ENCODE peak calls at places on chromosomes 7 and 10, in five cellular contexts. T is omental fat pad, Y is AG10803, A is ovary, W is astrocyte of the spinal cord. I is an unnamed sample.
A peak's percentile ranks its signal among the peaks of the same experiment; 100 is the strongest.

GRCh38 chr10:69361303-69361614 is 55.5 kb downstream of the TACR2 start:
- DNase-seq in W (no peak), Y (no peak), A (no peak), T (no peak), I (no peak)

GRCh38 chr10:49072166-49072885 is 43.0 kb downstream of the VSTM4 start:
- DNase-seq in T (no peak), W (no peak), Y (no peak), A (no peak), I (no peak)

GRCh38 chr10:57367412-57367811 is 900.3 kb downstream of the IPMK start:
- DNase-seq in W (no peak), Y (no peak), T (no peak), A (no peak), I (no peak)

GRCh38 chr7:123460616-123461015 is 73.8 kb downstream of the IQUB start:
- DNase-seq in T (no peak), Y (peak; percentile 10), A (no peak), W (peak; percentile 90), I (no peak)

GRCh38 chr7:150715293-150715692 is 1.1 kb upstream of the GIMAP1 start:
- DNase-seq in Y (no peak), W (no peak), T (no peak), A (no peak), I (peak; percentile 49)

GRCh38 chr7:44167920-44168319 is 21.3 kb downstream of the GCK start:
- DNase-seq in T (no peak), Y (no peak), W (no peak), A (no peak), I (no peak)

GRCh38 chr7:102264367-102264891 is 22.2 kb upstream of the SH2B2 start:
- DNase-seq in T (no peak), Y (no peak), W (no peak), A (no peak), I (no peak)

GRCh38 chr7:144513332-144513731 is 109.8 kb upstream of the NOBOX start:
- DNase-seq in T (no peak), W (no peak), Y (no peak), A (no peak), I (peak; percentile 5)

GRCh38 chr7:112572669-112573301 is 92.0 kb downstream of the LSMEM1 start:
- DNase-seq in Y (no peak), T (no peak), A (no peak), W (no peak), I (no peak)

GRCh38 chr10:99854860-99855259 is 72.4 kb downstream of the ABCC2 start:
- DNase-seq in Y (peak; percentile 85), W (peak; percentile 85), T (no peak), A (peak; percentile 37), I (no peak)

GRCh38 chr7:139566075-139566474 is 42.6 kb downstream of the CLEC2L start:
- DNase-seq in A (no peak), T (no peak), W (no peak), Y (no peak), I (no peak)

GRCh38 chr10:132189810-132190422 is 3.2 kb downstream of the DPYSL4 start:
- DNase-seq in Y (no peak), T (no peak), W (no peak), A (no peak), I (no peak)
- TF ChIP-seq CTCF in Y (no peak), T (no peak), W (no peak), A (no peak), I (no peak)

GRCh38 chr10:24277277-24277676 is 68.3 kb downstream of the KIAA1217 start:
- DNase-seq in W (no peak), A (no peak), T (no peak), Y (no peak), I (no peak)

GRCh38 chr10:24279166-24279565 is 70.2 kb downstream of the KIAA1217 start:
- DNase-seq in Y (no peak), A (no peak), W (no peak), T (no peak), I (no peak)

GRCh38 chr10:24277771-24278518 is 69.0 kb downstream of the KIAA1217 start:
- DNase-seq in A (no peak), W (peak; percentile 34), Y (no peak), T (no peak), I (no peak)

GRCh38 chr10:24278519-24278889 is 69.6 kb downstream of the KIAA1217 start:
- DNase-seq in A (no peak), T (no peak), W (no peak), Y (no peak), I (no peak)
- TF ChIP-seq CTCF in A (no peak), T (no peak), W (no peak), Y (no peak), I (no peak)

DNA sequence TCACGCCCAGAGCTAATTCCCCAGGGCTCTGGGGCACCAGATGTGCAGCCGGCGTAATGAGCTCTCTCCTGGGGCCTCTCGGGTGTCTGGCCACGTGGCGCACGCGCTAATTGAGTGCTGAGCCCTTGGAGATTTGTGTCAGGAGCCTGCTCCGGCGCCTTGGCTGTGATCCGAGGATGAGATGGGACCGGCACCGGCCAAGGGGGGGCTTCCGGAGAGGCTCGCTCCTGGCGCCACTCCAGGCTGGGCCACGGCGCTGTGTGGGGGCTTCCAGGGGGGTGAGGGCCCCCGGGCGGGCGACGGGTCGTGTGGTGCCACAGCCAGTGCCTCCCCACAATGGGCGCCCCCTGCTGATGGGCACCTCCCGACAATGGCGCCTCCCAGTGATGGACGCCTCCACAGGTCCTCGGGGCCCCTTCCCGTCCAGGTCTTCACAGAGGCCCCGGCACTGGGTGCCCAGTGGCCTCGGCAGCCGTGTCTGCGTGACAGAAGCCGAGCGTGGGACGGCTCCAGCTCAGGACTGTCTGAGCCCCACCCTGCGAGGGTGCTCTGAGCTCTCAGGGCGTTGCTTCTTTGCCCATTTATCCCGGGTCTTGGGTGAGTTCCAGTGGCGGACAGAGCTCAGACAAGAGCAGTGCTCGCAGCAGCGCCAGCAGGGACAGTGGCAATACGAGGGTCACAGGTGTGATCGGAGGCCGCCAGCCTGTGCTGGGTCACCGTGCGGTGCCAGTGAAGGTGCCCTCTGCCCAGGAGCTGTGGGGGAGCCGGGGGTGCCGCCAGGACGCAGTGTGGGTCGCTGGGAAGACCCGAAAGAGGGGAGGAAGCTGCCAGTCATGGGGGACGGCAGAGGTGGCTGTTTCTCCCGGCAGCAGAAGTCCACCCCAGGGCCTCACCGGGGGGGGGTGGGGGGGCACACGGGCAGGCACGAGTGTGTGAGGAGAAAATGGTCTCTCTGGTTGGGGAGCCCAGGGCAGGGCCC is 8.2 kb upstream of the NKX6-2 start:
- DNase-seq in T (no peak), A (no peak), Y (peak; percentile 4), W (no peak), I (no peak)
- TF ChIP-seq CTCF in T (no peak), A (no peak), Y (no peak), W (no peak), I (no peak)

GRCh38 chr10:55191236-55191860 is 390.3 kb upstream of the PCDH15 start:
- DNase-seq in W (no peak), T (no peak), Y (no peak), A (no peak), I (no peak)
- TF ChIP-seq CTCF in W (no peak), T (no peak), Y (no peak), A (no peak), I (no peak)

DNA sequence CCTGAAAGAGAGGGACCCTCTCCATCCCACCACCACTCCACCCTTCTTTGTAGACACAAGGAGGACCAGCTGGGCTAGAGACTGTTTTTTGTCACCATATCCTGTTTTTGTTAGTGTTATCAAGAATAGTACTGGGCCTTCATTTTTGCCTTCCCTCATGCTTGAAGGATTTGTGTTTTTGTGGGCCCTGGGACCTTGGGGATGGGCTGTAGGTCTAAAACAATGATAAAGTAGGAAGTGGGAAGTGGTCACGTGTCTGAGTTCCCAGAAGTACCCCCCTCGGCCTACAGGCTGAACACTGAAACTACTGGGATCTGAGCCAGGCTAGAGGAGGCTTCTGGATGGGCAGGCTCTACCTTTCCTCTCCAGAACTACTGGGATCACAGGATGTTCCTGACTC is 8.9 kb downstream of the AGFG2 start:
- DNase-seq in W (peak; percentile 34), A (peak; percentile 61), Y (no peak), T (no peak), I (no peak)
- TF ChIP-seq CTCF in W (no peak), A (no peak), Y (no peak), T (no peak), I (no peak)

DNA sequence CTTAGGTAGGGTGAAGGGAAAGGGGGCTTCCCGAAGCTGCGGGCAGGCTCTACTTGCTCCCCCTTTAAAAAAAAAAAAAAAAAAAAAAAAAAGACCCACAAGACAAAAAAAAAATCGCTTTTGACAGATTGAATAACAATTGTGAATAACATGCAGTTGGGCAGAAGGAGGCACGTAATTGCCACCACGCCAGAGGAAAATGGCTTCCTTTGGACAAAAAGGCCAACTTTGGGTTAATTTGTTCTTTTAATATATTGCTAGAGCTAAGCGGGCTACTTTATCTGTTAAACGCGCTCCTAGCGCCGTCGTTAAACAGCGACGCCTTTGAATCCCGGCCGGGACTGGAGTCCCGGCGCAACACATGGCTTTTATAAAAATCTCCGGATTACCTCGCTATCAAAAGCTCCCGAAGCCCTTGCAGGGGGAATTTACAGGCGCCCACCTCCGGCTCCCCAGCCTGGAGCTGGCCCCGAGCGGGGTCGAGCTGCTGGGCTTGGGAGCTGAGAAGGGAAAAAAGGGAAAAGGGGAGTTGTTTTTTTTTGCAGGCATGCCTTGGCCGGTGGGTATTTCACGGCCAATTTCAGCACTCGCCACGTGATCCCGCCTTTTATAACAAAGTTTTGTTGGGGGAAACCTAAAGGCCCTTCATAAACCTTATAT is 1.2 kb downstream of the HOXA11 start:
- DNase-seq in Y (no peak), T (no peak), W (no peak), A (no peak), I (no peak)
- TF ChIP-seq CTCF in Y (no peak), T (no peak), W (no peak), A (no peak), I (no peak)

GRCh38 chr7:25007668-25008067 is 27.7 kb upstream of the OSBPL3 start:
- DNase-seq in A (no peak), W (no peak), Y (no peak), T (no peak), I (no peak)
- TF ChIP-seq CTCF in A (no peak), W (no peak), Y (no peak), T (no peak), I (no peak)

I was measured in activated CD8-positive, alpha-beta T cell treated with anti-CD3 and anti-CD28 coated beads for 36 hours.